ENCODE peak calls at places on chromosome 14, in six cellular contexts. I is HepG2, D is H1, X is WTC11, L is K562, J is GM12878. T is an unnamed sample.

GRCh38 chr14:102498005-102498677 is 11.4 kb downstream of the ANKRD9 start:
- DNase-seq in I (no peak), D (peak; percentile 70), X (peak; percentile 68), L (peak; percentile 26), J (no peak), T (peak; percentile 67)

GRCh38 chr14:36513451-36514277 is 6.4 kb downstream of the NKX2-1 start:
- DNase-seq in I (no peak), D (peak; percentile 80), X (peak; percentile 84), L (no peak), J (no peak), T (peak; percentile 90)

GRCh38 chr14:68359862-68360552 is 432.9 kb downstream of the ZFP36L1 start:
- DNase-seq in I (no peak), D (no peak), X (no peak), L (no peak), J (no peak), T (no peak)

GRCh38 chr14:89308232-89308959 is 108.6 kb downstream of the FOXN3 start:
- DNase-seq in I (no peak), D (no peak), X (no peak), L (no peak), J (no peak), T (no peak)

GRCh38 chr14:68822132-68822651 is 29.3 kb upstream of the ZFP36L1 start:
- DNase-seq in I (no peak), D (no peak), X (no peak), L (peak; percentile 32), J (peak; percentile 91), T (no peak)

GRCh38 chr14:104953097-104953496 is 25.1 kb downstream of the AHNAK2 start:
- DNase-seq in I (no peak), D (no peak), X (no peak), L (no peak), J (no peak), T (no peak)

GRCh38 chr14:52844262-52845060 is 53.1 kb upstream of the GNPNAT1 start:
- DNase-seq in I (peak; percentile 74), D (no peak), X (no peak), L (no peak), J (no peak), T (peak; percentile 57)

GRCh38 chr14:61812347-61813100 is 50.3 kb downstream of the SNAPC1 start:
- DNase-seq in I (no peak), D (peak; percentile 67), X (peak; percentile 61), L (no peak), J (no peak), T (peak; percentile 73)

GRCh38 chr14:52430474-52430873 is 116.4 kb downstream of the PTGER2 start:
- DNase-seq in I (no peak), D (no peak), X (no peak), L (no peak), J (no peak), T (no peak)

GRCh38 chr14:104940526-104941150 is 16.0 kb downstream of the PLD4 start:
- DNase-seq in I (no peak), D (no peak), X (peak; percentile 9), L (no peak), J (no peak), T (peak; percentile 28)

GRCh38 chr14:91090733-91091132 is 23.1 kb upstream of the DGLUCY start:
- DNase-seq in I (no peak), D (no peak), X (no peak), L (no peak), J (no peak), T (no peak)

GRCh38 chr14:103543721-103544626 is 15.0 kb downstream of the TRMT61A start:
- DNase-seq in I (no peak), D (peak; percentile 56), X (no peak), L (no peak), J (no peak), T (peak; percentile 44)

GRCh38 chr14:75820761-75821160 is 159.7 kb downstream of the TTLL5 start:
- DNase-seq in I (no peak), D (no peak), X (no peak), L (no peak), J (no peak), T (no peak)

GRCh38 chr14:68448379-68448778 is 344.5 kb downstream of the ZFP36L1 start:
- DNase-seq in I (no peak), D (no peak), X (no peak), L (no peak), J (no peak), T (no peak)

GRCh38 chr14:34804933-34805332 is 70.2 kb downstream of the BAZ1A start:
- DNase-seq in I (no peak), D (no peak), X (no peak), L (peak; percentile 4), J (no peak), T (no peak)

GRCh38 chr14:92263681-92264080 is 59.3 kb upstream of the SLC24A4 start:
- DNase-seq in I (no peak), D (no peak), X (no peak), L (no peak), J (no peak), T (no peak)

GRCh38 chr14:23483216-23483854 is 13.8 kb downstream of the NGDN start:
- DNase-seq in I (peak; percentile 69), D (peak; percentile 71), X (peak; percentile 87), L (peak; percentile 34), J (no peak), T (peak; percentile 93)

GRCh38 chr14:66645716-66646115 is 137.8 kb downstream of the GPHN start:
- DNase-seq in I (peak; percentile 25), D (no peak), X (no peak), L (no peak), J (no peak), T (no peak)

GRCh38 chr14:61388976-61389576 is 67.7 kb downstream of the PRKCH start:
- DNase-seq in I (no peak), D (no peak), X (no peak), L (no peak), J (no peak), T (no peak)

GRCh38 chr14:72788972-72789728 is 104.8 kb downstream of the DPF3 start:
- DNase-seq in I (no peak), D (no peak), X (no peak), L (no peak), J (no peak), T (peak; percentile 24)

GRCh38 chr14:61925732-61926445 is 163.7 kb downstream of the SNAPC1 start:
- DNase-seq in I (no peak), D (no peak), X (no peak), L (no peak), J (no peak), T (no peak)

GRCh38 chr14:53273671-53274072 is 120.5 kb upstream of the DDHD1 start:
- DNase-seq in I (peak; percentile 12), D (no peak), X (no peak), L (peak; percentile 50), J (no peak), T (peak; percentile 32)

GRCh38 chr14:104146651-104147345 is 8.4 kb downstream of the KIF26A start:
- DNase-seq in I (no peak), D (peak; percentile 43), X (peak; percentile 8), L (no peak), J (no peak), T (no peak)

GRCh38 chr14:49549881-49550280 is 36.3 kb downstream of the RPS29 start:
- DNase-seq in I (no peak), D (peak; percentile 67), X (peak; percentile 54), L (no peak), J (no peak), T (peak; percentile 85)

GRCh38 chr14:71776463-71777359 is 155.5 kb upstream of the RGS6 start:
- DNase-seq in I (no peak), D (no peak), X (no peak), L (no peak), J (peak; percentile 25), T (peak; percentile 18)

GRCh38 chr14:70601162-70601561 is 707 bp upstream of the MED6 start:
- DNase-seq in I (no peak), D (no peak), X (no peak), L (no peak), J (no peak), T (peak; percentile 16)
- TF ChIP-seq CREB1 in I (no peak), D (no peak), X (no peak), L (no peak), J (no peak), T (no peak)

GRCh38 chr14:87131879-87132278 is 861.1 kb downstream of the GALC start:
- DNase-seq in I (no peak), D (no peak), X (no peak), L (no peak), J (no peak), T (peak; percentile 35)
- TF ChIP-seq CREB1 in I (no peak), D (no peak), X (no peak), L (no peak), J (no peak), T (no peak)

GRCh38 chr14:70642313-70643235 is 858 bp downstream of the TTC9 start:
- DNase-seq in I (no peak), D (no peak), X (peak; percentile 29), L (no peak), J (no peak), T (peak; percentile 48)
- TF ChIP-seq CREB1 in I (no peak), D (no peak), X (no peak), L (no peak), J (no peak), T (no peak)

GRCh38 chr14:20667957-20668356 is 16.4 kb upstream of the RNASE4 start:
- DNase-seq in I (no peak), D (no peak), X (no peak), L (no peak), J (peak; percentile 85), T (no peak)
- TF ChIP-seq CREB1 in I (no peak), D (no peak), X (no peak), L (no peak), J (no peak), T (no peak)

GRCh38 chr14:48456051-48456450 is 780.6 kb upstream of the MDGA2 start:
- DNase-seq in I (no peak), D (no peak), X (no peak), L (no peak), J (no peak), T (no peak)
- TF ChIP-seq CREB1 in I (no peak), D (no peak), X (no peak), L (no peak), J (no peak), T (no peak)

GRCh38 chr14:54814076-54814475 is 88.5 kb downstream of the GCH1 start:
- DNase-seq in I (no peak), D (peak; percentile 83), X (peak; percentile 72), L (peak; percentile 60), J (no peak), T (peak; percentile 73)
- TF ChIP-seq CREB1 in I (no peak), D (peak; percentile 14), X (no peak), L (no peak), J (no peak), T (no peak)

T was measured in GM23338.